ENCODE peak calls at places on chromosomes 1 and 21, in eight cellular contexts. A is activated naive CD4-positive, alpha-beta T cell treated with Interleukin-2 at 50 U/mL for 16 hours; D is HCEC 1CT; Y is stimulated activated CD4-positive, alpha-beta T cell treated with anti-CD3 and anti-CD28 coated beads, Interleukin-12 subunit alpha, Interleukin-12 subunit beta, amount 100 ng/mL, for 4 hours; P is HFFc6; C is fibroblast of pulmonary artery; E is M059J; O is DMS153. F is an unnamed sample.
A peak's percentile ranks its signal among the peaks of the same experiment; 100 is the strongest.

GRCh38 chr1:98493469-98493868 is 168.1 kb upstream of the SNX7 start:
- DNase-seq in A (no peak), D (no peak), Y (no peak), P (no peak), C (no peak), E (no peak), O (no peak), F (no peak)

GRCh38 chr1:150549496-150550221 is 451 bp downstream of the ADAMTSL4 start:
- DNase-seq in A (no peak), D (no peak), Y (no peak), P (no peak), C (peak; percentile 33), E (no peak), O (no peak), F (no peak)

GRCh38 chr1:14825396-14825795 is 226.9 kb downstream of the KAZN start:
- DNase-seq in A (no peak), D (no peak), Y (no peak), P (no peak), C (no peak), E (no peak), O (no peak), F (no peak)

GRCh38 chr21:15659768-15660423 is 69.9 kb upstream of the USP25 start:
- DNase-seq in A (no peak), D (no peak), Y (no peak), P (peak; percentile 4), C (no peak), E (no peak), O (no peak), F (no peak)

GRCh38 chr1:16120940-16121410 is 34.9 kb downstream of the EPHA2 start:
- DNase-seq in A (no peak), D (no peak), Y (no peak), P (no peak), C (no peak), E (peak; percentile 73), O (peak; percentile 70), F (no peak)

GRCh38 chr1:160781914-160782689 is 13.9 kb upstream of the LY9 start:
- DNase-seq in A (peak; percentile 46), D (no peak), Y (no peak), P (no peak), C (no peak), E (no peak), O (no peak), F (no peak)

GRCh38 chr1:160708821-160709220 is 2.8 kb downstream of the CD48 start:
- DNase-seq in A (peak; percentile 35), D (no peak), Y (no peak), P (no peak), C (no peak), E (no peak), O (no peak), F (peak; percentile 28)

GRCh38 chr21:15604424-15604823 is 125.4 kb upstream of the USP25 start:
- DNase-seq in A (no peak), D (peak; percentile 52), Y (no peak), P (no peak), C (peak; percentile 83), E (peak; percentile 41), O (no peak), F (no peak)

GRCh38 chr1:201652180-201652579 is 113.3 kb downstream of the NAV1 start:
- DNase-seq in A (no peak), D (no peak), Y (no peak), P (no peak), C (no peak), E (no peak), O (no peak), F (no peak)

GRCh38 chr1:199691540-199691939 is 336.0 kb upstream of the NR5A2 start:
- DNase-seq in A (no peak), D (peak; percentile 93), Y (no peak), P (peak; percentile 81), C (peak; percentile 92), E (peak; percentile 95), O (peak; percentile 92), F (no peak)

GRCh38 chr21:23695449-23695848 is 1911.8 kb downstream of the MRPL39 start:
- DNase-seq in A (no peak), D (no peak), Y (no peak), P (no peak), C (no peak), E (no peak), O (no peak), F (no peak)

GRCh38 chr1:55443175-55443933 is 228.2 kb upstream of the USP24 start:
- DNase-seq in A (no peak), D (peak; percentile 99), Y (no peak), P (peak; percentile 98), C (peak; percentile 98), E (peak; percentile 96), O (no peak), F (no peak)

F was measured in naive thymus-derived CD4-positive, alpha-beta T cell.